ENCODE peak calls at places on chromosomes 5 and 9, in nine cellular contexts. L is IMR-90, F is NCI-H1105, G is SW480, Z is occipital lobe, X is cardiac fibroblast, O is endodermal cell, P is SK-MEL-5, H is upper lobe of right lung. M is an unnamed sample.

GRCh38 chr9:96172797-96173196 is 129.2 kb downstream of the HSD17B3 start:
- DNase-seq in L (no peak), F (no peak), G (no peak), Z (no peak), X (no peak), O (no peak), P (no peak), H (no peak), M (no peak)

GRCh38 chr5:125461641-125462072 is 715.2 kb upstream of the ZNF608 start:
- DNase-seq in L (no peak), F (no peak), G (no peak), Z (no peak), X (no peak), O (no peak), P (no peak), H (no peak), M (peak)

GRCh38 chr9:134258332-134258731 is 67.9 kb upstream of the RXRA start:
- DNase-seq in L (no peak), F (no peak), G (no peak), Z (no peak), X (no peak), O (no peak), P (no peak), H (no peak), M (no peak)

GRCh38 chr5:39464096-39464495 is 39.3 kb upstream of the DAB2 start:
- DNase-seq in L (no peak), F (no peak), G (no peak), Z (no peak), X (no peak), O (no peak), P (no peak), H (no peak), M (peak)

GRCh38 chr5:113846941-113847340 is 333.4 kb downstream of the YTHDC2 start:
- DNase-seq in L (no peak), F (no peak), G (no peak), Z (no peak), X (no peak), O (no peak), P (no peak), H (no peak), M (no peak)

GRCh38 chr9:93124793-93125192 is 9.3 kb downstream of the NINJ1 start:
- DNase-seq in L (no peak), F (no peak), G (no peak), Z (no peak), X (no peak), O (peak), P (no peak), H (peak), M (no peak)

GRCh38 chr5:67901816-67902496 is 313.6 kb upstream of the PIK3R1 start:
- DNase-seq in L (no peak), F (no peak), G (no peak), Z (no peak), X (no peak), O (no peak), P (no peak), H (no peak), M (no peak)

GRCh38 chr9:38026021-38026809 is 42.8 kb downstream of the SHB start:
- DNase-seq in L (peak), F (no peak), G (peak), Z (no peak), X (peak), O (peak), P (no peak), H (no peak), M (peak)

GRCh38 chr9:36911601-36912412 is 122.3 kb downstream of the PAX5 start:
- DNase-seq in L (no peak), F (no peak), G (no peak), Z (no peak), X (no peak), O (peak), P (no peak), H (no peak), M (no peak)

GRCh38 chr5:56278267-56278826 is 45.2 kb upstream of the ANKRD55 start:
- DNase-seq in L (peak), F (no peak), G (no peak), Z (no peak), X (no peak), O (no peak), P (no peak), H (no peak), M (peak)

GRCh38 chr5:43207601-43208000 is 15.6 kb downstream of the NIM1K start:
- DNase-seq in L (peak), F (no peak), G (no peak), Z (no peak), X (peak), O (no peak), P (no peak), H (no peak), M (peak)

M was measured in amniotic epithelial cell.